ENCODE peak calls at places on chromosomes 6 and 20, in four cellular contexts. N, F, P and V are unnamed samples.
A peak's percentile ranks its signal among the peaks of the same experiment; 100 is the strongest.

GRCh38 chr20:47825011-47825762 is 39.9 kb upstream of the SULF2 start:
- DNase-seq in N (no peak), F (no peak), P (no peak), V (no peak)

GRCh38 chr6:41488392-41489129 is 57.6 kb upstream of the FOXP4 start:
- DNase-seq in P (peak; percentile 8), N (peak; percentile 9), F (no peak), V (no peak)

GRCh38 chr6:87825865-87826264 is 123.8 kb upstream of the AKIRIN2 start:
- DNase-seq in P (no peak), F (no peak), N (no peak), V (no peak)

GRCh38 chr6:150537893-150538292 is 61.8 kb upstream of the PLEKHG1 start:
- DNase-seq in F (no peak), P (no peak), N (no peak), V (no peak)

GRCh38 chr20:53365676-53366075 is 228.0 kb downstream of the ZNF217 start:
- DNase-seq in N (no peak), P (no peak), F (no peak), V (no peak)

GRCh38 chr6:8219352-8219943 is 117.1 kb upstream of the EEF1E1 start:
- DNase-seq in P (peak; percentile 18), N (peak; percentile 33), F (no peak), V (peak; percentile 65)

GRCh38 chr6:34242252-34243130 is 5.8 kb downstream of the HMGA1 start:
- DNase-seq in P (peak; percentile 26), N (no peak), F (no peak), V (no peak)

GRCh38 chr6:11223296-11223695 is 9.2 kb downstream of the NEDD9 start:
- DNase-seq in P (no peak), F (no peak), N (no peak), V (no peak)

GRCh38 chr6:36625161-36625919 is 31.2 kb downstream of the SRSF3 start:
- DNase-seq in N (peak; percentile 8), F (no peak), P (no peak), V (no peak)

GRCh38 chr6:11309947-11310665 is 77.6 kb upstream of the NEDD9 start:
- DNase-seq in N (no peak), F (no peak), P (no peak), V (no peak)

GRCh38 chr20:56428881-56429280 is 16.8 kb downstream of the CASS4 start:
- DNase-seq in N (no peak), F (no peak), P (no peak), V (no peak)

GRCh38 chr6:33840064-33840926 is 36.5 kb upstream of the MLN start:
- DNase-seq in N (peak; percentile 11), F (peak; percentile 8), P (peak; percentile 76), V (peak; percentile 68)

GRCh38 chr20:48603819-48604405 is 223.9 kb downstream of the PREX1 start:
- DNase-seq in F (no peak), P (no peak), N (no peak), V (no peak)

GRCh38 chr6:29941476-29941875 is 856 bp upstream of the HLA-A start:
- DNase-seq in P (no peak), F (no peak), N (no peak), V (no peak)

GRCh38 chr20:64115171-64115911 is 8.0 kb upstream of the NPBWR2 start:
- DNase-seq in N (no peak), P (no peak), F (no peak), V (no peak)

GRCh38 chr6:83633149-83633548 is 75.8 kb downstream of the SNAP91 start:
- DNase-seq in P (no peak), F (no peak), N (no peak), V (no peak)

GRCh38 chr6:109623288-109623687 is 67.7 kb downstream of the AK9 start:
- DNase-seq in F (no peak), P (peak; percentile 2), N (no peak), V (no peak)

GRCh38 chr6:149544646-149545257 is 1.1 kb downstream of the PPIL4 start:
- DNase-seq in F (no peak), P (peak; percentile 3), N (no peak), V (no peak)

GRCh38 chr20:44401052-44401769 is 45.7 kb downstream of the HNF4A start:
- DNase-seq in N (peak; percentile 86), P (no peak), F (no peak), V (no peak)

GRCh38 chr20:835220-836045 is 1.9 kb downstream of the FAM110A start:
- DNase-seq in N (no peak), F (no peak), P (no peak), V (peak; percentile 79)

GRCh38 chr6:68575765-68576439 is 59.2 kb upstream of the ADGRB3 start:
- DNase-seq in F (no peak), N (no peak), P (no peak), V (no peak)

GRCh38 chr6:37168809-37169457 is 1.0 kb upstream of the PIM1 start:
- DNase-seq in N (no peak), P (peak; percentile 71), F (peak; percentile 12), V (peak; percentile 78)

GRCh38 chr6:55818482-55818881 is 56.9 kb downstream of the BMP5 start:
- DNase-seq in F (no peak), P (no peak), N (no peak), V (no peak)

GRCh38 chr6:34070315-34071110 is 75.4 kb downstream of the GRM4 start:
- DNase-seq in N (no peak), F (no peak), P (no peak), V (no peak)

GRCh38 chr6:163414117-163414366 is 476 bp upstream of the QKI start:
- DNase-seq in F (no peak), P (peak; percentile 67), N (no peak), V (no peak)

GRCh38 chr20:635028-635427 is 18.0 kb downstream of the SRXN1 start:
- DNase-seq in P (no peak), F (no peak), N (no peak), V (no peak)

GRCh38 chr6:111586554-111586953 is 19.1 kb downstream of the TRAF3IP2 start:
- DNase-seq in F (no peak), N (no peak), P (peak; percentile 93), V (no peak)

GRCh38 chr6:46042355-46042999 is 26.8 kb upstream of the CLIC5 start:
- DNase-seq in P (peak; percentile 50), N (peak; percentile 30), F (no peak), V (peak; percentile 28)

GRCh38 chr6:99605074-99605726 is 1.4 kb upstream of the PRDM13 start:
- DNase-seq in N (no peak), P (no peak), F (no peak), V (no peak)

GRCh38 chr6:144161970-144162369 is 11.7 kb downstream of the STX11 start:
- DNase-seq in N (no peak), P (no peak), F (no peak), V (no peak)

GRCh38 chr6:25027221-25027916 is 91.6 kb upstream of the RIPOR2 start:
- DNase-seq in N (peak; percentile 70), P (no peak), F (peak; percentile 69), V (peak; percentile 90)

GRCh38 chr6:127641905-127642304 is 64.9 kb downstream of the C6orf58 start:
- DNase-seq in F (no peak), P (peak; percentile 34), N (no peak), V (peak; percentile 6)

GRCh38 chr20:63835031-63835858 is 4.2 kb upstream of the ZBTB46 start:
- DNase-seq in P (peak; percentile 99), F (no peak), N (peak; percentile 85), V (no peak)

GRCh38 chr20:63220696-63221399 is 4.9 kb upstream of the YTHDF1 start:
- DNase-seq in N (no peak), P (no peak), F (no peak), V (no peak)

GRCh38 chr6:79450984-79451383 is 86.2 kb downstream of the LCA5 start:
- DNase-seq in N (no peak), F (no peak), P (no peak), V (no peak)

GRCh38 chr20:61325718-61326117 is 73.7 kb downstream of the CDH4 start:
- DNase-seq in F (no peak), N (no peak), P (no peak), V (no peak)

GRCh38 chr6:56246941-56247653 is at the start of gene COL21A1:
- DNase-seq in N (peak; percentile 17), P (no peak), F (no peak), V (no peak)